ENCODE peak calls at places on chromosomes 11 and 22, in nine cellular contexts. Y is left lung; W is Calu3; U is epithelial cell of esophagus; M is stimulated activated CD8-positive, alpha-beta memory T cell treated with anti-CD3 and anti-CD28 coated beads, Interleukin-4, amount 100 ng/mL, for 1 hour; F is chondrocyte; X is mucosa of gallbladder; K is activated effector memory CD4-positive, alpha-beta T cell treated with anti-CD3 and anti-CD28 coated beads, Interleukin-2, amount 50 U/mL, for 16 hours; D is activated T-cell treated with anti-CD3 and anti-CD28 coated beads, Interleukin-2, amount 50 U/mL, for 1 hour. T is an unnamed sample.

GRCh38 chr11:110587972-110588371 is 124.3 kb downstream of the ARHGAP20 start:
- DNase-seq in Y (no peak), W (no peak), U (no peak), M (no peak), F (no peak), X (no peak), K (no peak), D (no peak), T (no peak)

GRCh38 chr11:16750417-16750816 is 12.0 kb downstream of the C11orf58 start:
- DNase-seq in Y (no peak), W (no peak), U (peak), M (no peak), F (no peak), X (no peak), K (no peak), D (no peak), T (no peak)

GRCh38 chr11:12785901-12786300 is 111.7 kb downstream of the TEAD1 start:
- DNase-seq in Y (no peak), W (no peak), U (no peak), M (no peak), F (no peak), X (no peak), K (no peak), D (no peak), T (no peak)

GRCh38 chr22:45446216-45446615 is 32.7 kb downstream of the RIBC2 start:
- DNase-seq in Y (no peak), W (no peak), U (no peak), M (no peak), F (no peak), X (no peak), K (no peak), D (no peak), T (no peak)

GRCh38 chr11:72406536-72407507 is 27.5 kb downstream of the CLPB start:
- DNase-seq in Y (no peak), W (no peak), U (peak), M (no peak), F (no peak), X (no peak), K (no peak), D (no peak), T (no peak)

GRCh38 chr11:68056317-68057285 is 17.8 kb downstream of the TCIRG1 start:
- DNase-seq in Y (no peak), W (no peak), U (no peak), M (no peak), F (no peak), X (no peak), K (no peak), D (no peak), T (no peak)

GRCh38 chr22:30832407-30832987 is 136.1 kb downstream of the MORC2 start:
- DNase-seq in Y (no peak), W (no peak), U (no peak), M (no peak), F (no peak), X (no peak), K (peak), D (no peak), T (no peak)

GRCh38 chr22:46293591-46294260 is 2.9 kb upstream of the GTSE1 start:
- DNase-seq in Y (peak), W (no peak), U (no peak), M (no peak), F (no peak), X (peak), K (no peak), D (no peak), T (no peak)

GRCh38 chr22:41354979-41355378 is 26.8 kb upstream of the TEF start:
- DNase-seq in Y (no peak), W (no peak), U (no peak), M (no peak), F (no peak), X (no peak), K (no peak), D (no peak), T (no peak)

GRCh38 chr22:30781271-30781875 is 86.7 kb downstream of the OSBP2 start:
- DNase-seq in Y (no peak), W (no peak), U (peak), M (no peak), F (no peak), X (no peak), K (no peak), D (no peak), T (no peak)

GRCh38 chr11:19073454-19074415 is 13.2 kb upstream of the MRGPRX2 start:
- DNase-seq in Y (no peak), W (no peak), U (no peak), M (no peak), F (no peak), X (no peak), K (no peak), D (no peak), T (no peak)

GRCh38 chr11:114354076-114354475 is 46.2 kb downstream of the C11orf71 start:
- DNase-seq in Y (no peak), W (peak), U (peak), M (no peak), F (no peak), X (no peak), K (no peak), D (no peak), T (no peak)

GRCh38 chr11:30818721-30819120 is 232.6 kb upstream of the MPPED2 start:
- DNase-seq in Y (no peak), W (no peak), U (no peak), M (no peak), F (no peak), X (no peak), K (no peak), D (no peak), T (no peak)

GRCh38 chr11:112724194-112724790 is 236.9 kb upstream of the NCAM1 start:
- DNase-seq in Y (no peak), W (peak), U (no peak), M (no peak), F (no peak), X (peak), K (no peak), D (no peak), T (no peak)

GRCh38 chr11:78492973-78493372 is 75.4 kb upstream of the GAB2 start:
- DNase-seq in Y (no peak), W (no peak), U (no peak), M (no peak), F (no peak), X (no peak), K (no peak), D (no peak), T (no peak)

GRCh38 chr11:120340529-120340928 is 4.3 kb downstream of the ARHGEF12 start:
- DNase-seq in Y (no peak), W (no peak), U (peak), M (no peak), F (no peak), X (no peak), K (no peak), D (no peak), T (no peak)

GRCh38 chr11:88478136-88478785 is 140.7 kb upstream of the CTSC start:
- DNase-seq in Y (no peak), W (no peak), U (no peak), M (no peak), F (no peak), X (no peak), K (no peak), D (no peak), T (no peak)

GRCh38 chr11:45982656-45983470 is 60.4 kb downstream of the LARGE2 start:
- DNase-seq in Y (no peak), W (no peak), U (peak), M (no peak), F (no peak), X (no peak), K (peak), D (no peak), T (no peak)

GRCh38 chr11:123301696-123302400 is 106.8 kb upstream of the CLMP start:
- DNase-seq in Y (peak), W (peak), U (peak), M (peak), F (no peak), X (peak), K (peak), D (peak), T (no peak)